ENCODE peak calls at places on chromosomes 16 and 17, in five cellular contexts. One of them, this sample, is unnamed.

GRCh38 chr17:57849163-57849873 is 526 bp downstream of the MRPS23 start:
- DNase-seq in CD8-positive, alpha-beta T cell: no peak
- DNase-seq in endothelial cell: no peak
- DNase-seq in uterus: no peak
- DNase-seq in mammary epithelial cell: no peak
- DNase-seq in this sample: no peak

GRCh38 chr17:73189417-73190099 is 3.3 kb upstream of the COG1 start:
- DNase-seq in endothelial cell: peak; percentile 58
- DNase-seq in uterus: no peak
- DNase-seq in mammary epithelial cell: peak; percentile 50
- DNase-seq in CD8-positive, alpha-beta T cell: no peak
- DNase-seq in this sample: peak; percentile 45

GRCh38 chr17:42565523-42566214 is 1.2 kb upstream of the MLX start:
- DNase-seq in endothelial cell: no peak
- DNase-seq in CD8-positive, alpha-beta T cell: no peak
- DNase-seq in uterus: no peak
- DNase-seq in mammary epithelial cell: no peak
- DNase-seq in this sample: no peak

GRCh38 chr17:68853439-68853838 is 101.8 kb downstream of the ABCA8 start:
- DNase-seq in mammary epithelial cell: no peak
- DNase-seq in CD8-positive, alpha-beta T cell: no peak
- DNase-seq in endothelial cell: no peak
- DNase-seq in uterus: no peak
- DNase-seq in this sample: no peak

GRCh38 chr17:47229535-47230443 is 20.6 kb downstream of the MYL4 start:
- DNase-seq in endothelial cell: peak; percentile 74
- DNase-seq in CD8-positive, alpha-beta T cell: peak; percentile 69
- DNase-seq in uterus: peak; percentile 95
- DNase-seq in mammary epithelial cell: peak; percentile 89
- DNase-seq in this sample: peak; percentile 79

GRCh38 chr17:17951524-17951923 is 20.7 kb downstream of the TOM1L2 start:
- DNase-seq in mammary epithelial cell: peak; percentile 67
- DNase-seq in CD8-positive, alpha-beta T cell: no peak
- DNase-seq in uterus: no peak
- DNase-seq in endothelial cell: no peak
- DNase-seq in this sample: no peak

GRCh38 chr16:88624977-88625576 is 13.3 kb upstream of the IL17C start:
- DNase-seq in uterus: no peak
- DNase-seq in mammary epithelial cell: no peak
- DNase-seq in endothelial cell: no peak
- DNase-seq in CD8-positive, alpha-beta T cell: no peak
- DNase-seq in this sample: no peak

GRCh38 chr17:41835800-41836549 is at the start of gene NT5C3B:
- DNase-seq in uterus: peak; percentile 52
- DNase-seq in mammary epithelial cell: peak; percentile 9
- DNase-seq in CD8-positive, alpha-beta T cell: peak; percentile 56
- DNase-seq in endothelial cell: peak; percentile 64
- DNase-seq in this sample: peak; percentile 90

GRCh38 chr16:49116873-49117272 is 164.8 kb downstream of the CBLN1 start:
- DNase-seq in CD8-positive, alpha-beta T cell: no peak
- DNase-seq in mammary epithelial cell: peak; percentile 67
- DNase-seq in uterus: no peak
- DNase-seq in endothelial cell: no peak
- DNase-seq in this sample: no peak

GRCh38 chr17:34276826-34277225 is 6.8 kb downstream of the CCL7 start:
- DNase-seq in endothelial cell: no peak
- DNase-seq in CD8-positive, alpha-beta T cell: no peak
- DNase-seq in uterus: no peak
- DNase-seq in mammary epithelial cell: no peak
- DNase-seq in this sample: no peak

GRCh38 chr16:19184823-19185509 is 16.9 kb downstream of the SYT17 start:
- DNase-seq in CD8-positive, alpha-beta T cell: no peak
- DNase-seq in endothelial cell: no peak
- DNase-seq in uterus: no peak
- DNase-seq in mammary epithelial cell: no peak
- DNase-seq in this sample: no peak

GRCh38 chr17:29687601-29688000 is 64.9 kb upstream of the CORO6 start:
- DNase-seq in mammary epithelial cell: no peak
- DNase-seq in uterus: no peak
- DNase-seq in endothelial cell: no peak
- DNase-seq in CD8-positive, alpha-beta T cell: no peak
- DNase-seq in this sample: no peak

GRCh38 chr17:45262516-45263476 is 902 bp upstream of the SPATA32 start:
- DNase-seq in uterus: no peak
- DNase-seq in endothelial cell: no peak
- DNase-seq in mammary epithelial cell: no peak
- DNase-seq in CD8-positive, alpha-beta T cell: no peak
- DNase-seq in this sample: no peak

GRCh38 chr16:87173294-87173883 is 143.8 kb downstream of the C16orf95 start:
- DNase-seq in CD8-positive, alpha-beta T cell: no peak
- DNase-seq in endothelial cell: no peak
- DNase-seq in mammary epithelial cell: no peak
- DNase-seq in uterus: no peak
- DNase-seq in this sample: no peak

GRCh38 chr16:12431547-12431946 is 372.1 kb downstream of the CPPED1 start:
- DNase-seq in uterus: no peak
- DNase-seq in endothelial cell: no peak
- DNase-seq in mammary epithelial cell: no peak
- DNase-seq in CD8-positive, alpha-beta T cell: no peak
- DNase-seq in this sample: no peak

GRCh38 chr17:4724655-4725054 is 6.6 kb upstream of the MED11 start:
- DNase-seq in endothelial cell: no peak
- DNase-seq in uterus: no peak
- DNase-seq in mammary epithelial cell: no peak
- DNase-seq in CD8-positive, alpha-beta T cell: no peak
- DNase-seq in this sample: no peak

GRCh38 chr16:57773680-57774295 is 28.5 kb downstream of the KIFC3 start:
- DNase-seq in CD8-positive, alpha-beta T cell: no peak
- DNase-seq in mammary epithelial cell: no peak
- DNase-seq in uterus: no peak
- DNase-seq in endothelial cell: no peak
- DNase-seq in this sample: no peak

GRCh38 chr16:12917653-12918052 is 16.3 kb downstream of the SHISA9 start:
- DNase-seq in uterus: no peak
- DNase-seq in CD8-positive, alpha-beta T cell: no peak
- DNase-seq in mammary epithelial cell: no peak
- DNase-seq in endothelial cell: no peak
- DNase-seq in this sample: no peak

GRCh38 chr16:374616-374926 is 4.2 kb upstream of the MRPL28 start:
- DNase-seq in uterus: no peak
- DNase-seq in endothelial cell: no peak
- DNase-seq in mammary epithelial cell: no peak
- DNase-seq in CD8-positive, alpha-beta T cell: no peak
- DNase-seq in this sample: no peak

GRCh38 chr16:50842013-50842505 is 100.2 kb downstream of the CYLD start:
- DNase-seq in uterus: no peak
- DNase-seq in CD8-positive, alpha-beta T cell: no peak
- DNase-seq in endothelial cell: no peak
- DNase-seq in mammary epithelial cell: no peak
- DNase-seq in this sample: no peak

GRCh38 chr17:49997256-49997735 is 2.3 kb upstream of the DLX3 start:
- DNase-seq in uterus: no peak
- DNase-seq in endothelial cell: no peak
- DNase-seq in CD8-positive, alpha-beta T cell: no peak
- DNase-seq in mammary epithelial cell: no peak
- DNase-seq in this sample: peak; percentile 24

GRCh38 chr16:67399218-67399733 is 6.0 kb upstream of the TPPP3 start:
- DNase-seq in mammary epithelial cell: no peak
- DNase-seq in endothelial cell: peak; percentile 83
- DNase-seq in uterus: no peak
- DNase-seq in CD8-positive, alpha-beta T cell: peak; percentile 37
- DNase-seq in this sample: peak; percentile 89

GRCh38 chr16:86798247-86799041 is 220.1 kb downstream of the FOXL1 start:
- DNase-seq in CD8-positive, alpha-beta T cell: no peak
- DNase-seq in mammary epithelial cell: peak; percentile 19
- DNase-seq in endothelial cell: no peak
- DNase-seq in uterus: no peak
- DNase-seq in this sample: no peak

GRCh38 chr17:80101160-80101945 is at the start of gene GAA:
- DNase-seq in endothelial cell: peak; percentile 95
- DNase-seq in CD8-positive, alpha-beta T cell: peak; percentile 84
- DNase-seq in mammary epithelial cell: peak; percentile 65
- DNase-seq in uterus: peak; percentile 79
- DNase-seq in this sample: peak; percentile 100
- TF ChIP-seq CTCF in endothelial cell: peak; percentile 93
- TF ChIP-seq CTCF in CD8-positive, alpha-beta T cell: peak; percentile 69
- TF ChIP-seq CTCF in mammary epithelial cell: peak; percentile 64
- TF ChIP-seq CTCF in uterus: peak; percentile 98
- TF ChIP-seq CTCF in this sample: peak; percentile 97

GRCh38 chr17:75130632-75131277 is 787 bp downstream of the NT5C start:
- DNase-seq in endothelial cell: peak; percentile 61
- DNase-seq in uterus: peak; percentile 56
- DNase-seq in mammary epithelial cell: peak; percentile 55
- DNase-seq in CD8-positive, alpha-beta T cell: peak; percentile 47
- DNase-seq in this sample: peak; percentile 68
- TF ChIP-seq CTCF in endothelial cell: no peak
- TF ChIP-seq CTCF in uterus: peak; percentile 31
- TF ChIP-seq CTCF in mammary epithelial cell: peak; percentile 56
- TF ChIP-seq CTCF in CD8-positive, alpha-beta T cell: peak; percentile 48
- TF ChIP-seq CTCF in this sample: peak; percentile 75

GRCh38 chr17:39194089-39194984 is 3.1 kb downstream of the CACNB1 start:
- DNase-seq in uterus: peak; percentile 57
- DNase-seq in CD8-positive, alpha-beta T cell: no peak
- DNase-seq in endothelial cell: peak; percentile 56
- DNase-seq in mammary epithelial cell: no peak
- DNase-seq in this sample: no peak
- TF ChIP-seq CTCF in uterus: no peak
- TF ChIP-seq CTCF in CD8-positive, alpha-beta T cell: no peak
- TF ChIP-seq CTCF in endothelial cell: no peak
- TF ChIP-seq CTCF in mammary epithelial cell: peak; percentile 22
- TF ChIP-seq CTCF in this sample: no peak

GRCh38 chr17:82876149-82876548 is 36.3 kb upstream of the ZNF750 start:
- DNase-seq in CD8-positive, alpha-beta T cell: no peak
- DNase-seq in mammary epithelial cell: peak; percentile 99
- DNase-seq in endothelial cell: no peak
- DNase-seq in uterus: peak; percentile 57
- DNase-seq in this sample: no peak

GRCh38 chr17:82879241-82879640 is 39.4 kb upstream of the ZNF750 start:
- DNase-seq in CD8-positive, alpha-beta T cell: no peak
- DNase-seq in uterus: no peak
- DNase-seq in mammary epithelial cell: no peak
- DNase-seq in endothelial cell: no peak
- DNase-seq in this sample: no peak

GRCh38 chr17:82878545-82878944 is 38.7 kb upstream of the ZNF750 start:
- DNase-seq in uterus: no peak
- DNase-seq in endothelial cell: no peak
- DNase-seq in CD8-positive, alpha-beta T cell: no peak
- DNase-seq in mammary epithelial cell: no peak
- DNase-seq in this sample: no peak

GRCh38 chr17:82875418-82875856 is 35.6 kb upstream of the ZNF750 start:
- DNase-seq in CD8-positive, alpha-beta T cell: no peak
- DNase-seq in uterus: no peak
- DNase-seq in mammary epithelial cell: peak; percentile 96
- DNase-seq in endothelial cell: peak; percentile 56
- DNase-seq in this sample: no peak

GRCh38 chr17:82876602-82877391 is 37.0 kb upstream of the ZNF750 start:
- DNase-seq in endothelial cell: peak; percentile 52
- DNase-seq in mammary epithelial cell: peak; percentile 81
- DNase-seq in uterus: peak; percentile 83
- DNase-seq in CD8-positive, alpha-beta T cell: no peak
- DNase-seq in this sample: no peak
- TF ChIP-seq CTCF in endothelial cell: no peak
- TF ChIP-seq CTCF in mammary epithelial cell: peak; percentile 65
- TF ChIP-seq CTCF in uterus: peak; percentile 68
- TF ChIP-seq CTCF in CD8-positive, alpha-beta T cell: no peak
- TF ChIP-seq CTCF in this sample: no peak

DNA sequence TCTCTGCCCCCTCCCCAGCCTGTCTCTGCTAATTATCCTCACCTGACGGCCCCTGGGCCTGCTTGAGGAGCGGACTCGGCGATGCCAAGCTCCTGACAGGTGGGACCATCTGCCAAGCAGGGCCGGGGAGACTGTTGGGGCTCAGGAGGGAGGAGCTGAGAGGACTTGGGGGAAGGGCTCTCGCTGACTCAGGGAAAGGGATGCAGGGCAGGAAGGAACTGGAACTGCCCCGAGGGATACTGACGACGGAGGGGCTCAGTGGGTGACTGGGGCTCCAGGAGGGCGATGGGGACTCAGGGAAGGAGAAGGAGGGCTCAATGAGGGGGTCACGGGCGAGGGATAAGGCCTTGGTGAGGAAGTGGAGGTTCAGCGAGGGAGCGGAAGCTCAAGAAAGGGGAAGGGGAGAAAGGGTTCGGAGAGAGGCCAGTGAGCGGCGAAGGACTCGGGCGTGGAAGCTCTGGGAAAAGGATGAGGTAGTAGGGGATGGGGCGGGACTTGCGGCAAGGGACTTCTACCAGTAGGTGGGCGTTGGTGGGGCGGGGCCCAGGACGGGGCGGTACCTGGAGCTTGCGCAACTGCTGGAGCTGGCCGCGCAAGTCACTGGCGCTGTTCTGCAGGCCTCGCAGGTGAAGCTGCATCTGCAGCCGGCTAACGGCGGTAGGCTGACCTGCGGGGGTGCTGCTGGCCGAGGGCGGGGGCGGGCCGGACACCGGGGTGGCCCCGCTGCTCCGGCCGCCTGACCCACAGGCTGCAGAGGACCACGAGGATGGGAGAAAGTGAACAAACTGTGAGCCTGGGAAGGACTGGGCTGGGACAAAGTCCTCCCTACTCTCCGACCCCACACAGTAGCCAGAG is 46.5 kb downstream of the SRCIN1 start:
- DNase-seq in mammary epithelial cell: peak; percentile 90
- DNase-seq in CD8-positive, alpha-beta T cell: peak; percentile 89
- DNase-seq in uterus: peak; percentile 93
- DNase-seq in endothelial cell: peak; percentile 56
- DNase-seq in this sample: peak; percentile 95
- TF ChIP-seq CTCF in mammary epithelial cell: peak; percentile 18
- TF ChIP-seq CTCF in CD8-positive, alpha-beta T cell: peak; percentile 30
- TF ChIP-seq CTCF in uterus: peak; percentile 20
- TF ChIP-seq CTCF in endothelial cell: no peak
- TF ChIP-seq CTCF in this sample: peak; percentile 49

DNA sequence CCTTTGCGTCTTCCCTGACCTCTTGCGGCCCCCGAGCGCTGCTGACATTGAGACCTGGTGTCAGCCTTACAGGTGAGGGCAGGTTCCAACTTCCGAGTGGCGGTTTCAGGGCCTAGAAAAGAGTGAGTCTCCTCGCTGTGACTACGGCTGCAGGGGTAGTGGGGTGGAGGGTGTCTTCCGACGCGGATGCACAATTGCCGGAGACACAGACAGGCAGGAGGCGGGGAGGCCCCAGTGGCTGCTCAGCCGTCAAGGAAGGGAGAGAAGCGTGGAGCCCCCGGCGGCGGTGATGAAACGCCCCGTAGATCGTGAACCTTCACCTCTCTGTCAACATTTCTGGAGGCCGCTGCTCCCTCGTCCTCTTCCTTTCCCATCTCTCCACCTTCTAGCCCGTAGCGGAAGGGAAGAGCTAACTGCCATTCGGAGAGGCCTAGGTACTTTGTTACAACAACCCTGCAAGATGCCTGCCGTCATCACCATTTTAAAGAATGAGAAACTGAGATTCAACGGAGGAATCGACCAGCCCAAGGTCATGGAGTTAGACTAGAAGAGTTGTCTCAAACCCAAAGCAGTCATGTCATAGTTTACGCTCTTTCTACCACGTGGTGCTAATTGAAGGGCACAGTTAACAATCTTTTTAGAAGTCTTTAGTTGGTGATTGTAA is 485 bp downstream of the DNAJA3 start:
- DNase-seq in mammary epithelial cell: no peak
- DNase-seq in CD8-positive, alpha-beta T cell: no peak
- DNase-seq in uterus: no peak
- DNase-seq in endothelial cell: no peak
- DNase-seq in this sample: no peak
- TF ChIP-seq CTCF in mammary epithelial cell: no peak
- TF ChIP-seq CTCF in CD8-positive, alpha-beta T cell: no peak
- TF ChIP-seq CTCF in uterus: no peak
- TF ChIP-seq CTCF in endothelial cell: no peak
- TF ChIP-seq CTCF in this sample: no peak